ENCODE peak calls at places on chromosome 14, in six cellular contexts. P, X, O, U, M and Z are unnamed samples.

GRCh38 chr14:53399057-53399456 is 245.9 kb upstream of the DDHD1 start:
- DNase-seq in P (no peak), X (peak), O (no peak), U (peak), M (no peak), Z (no peak)

GRCh38 chr14:28294834-28295440 is 471.6 kb upstream of the FOXG1 start:
- DNase-seq in P (no peak), X (no peak), O (no peak), U (no peak), M (no peak), Z (no peak)

GRCh38 chr14:36585100-36585499 is 2.7 kb upstream of the NKX2-8 start:
- DNase-seq in P (no peak), X (no peak), O (no peak), U (no peak), M (no peak), Z (no peak)

GRCh38 chr14:22622220-22622619 is 21.9 kb downstream of the OR6J1 start:
- DNase-seq in P (no peak), X (no peak), O (no peak), U (peak), M (no peak), Z (no peak)

GRCh38 chr14:33404054-33404453 is 465.4 kb downstream of the NPAS3 start:
- DNase-seq in P (no peak), X (peak), O (no peak), U (peak), M (no peak), Z (no peak)

GRCh38 chr14:51593397-51593796 is 58.3 kb upstream of the FRMD6 start:
- DNase-seq in P (no peak), X (no peak), O (no peak), U (peak), M (no peak), Z (no peak)

GRCh38 chr14:23141706-23142467 is 22.8 kb upstream of the CEBPE start:
- DNase-seq in P (no peak), X (no peak), O (no peak), U (peak), M (peak), Z (peak)

GRCh38 chr14:47674546-47675238 is 713 bp downstream of the MDGA2 start:
- DNase-seq in P (peak), X (no peak), O (no peak), U (no peak), M (no peak), Z (peak)

GRCh38 chr14:100304825-100305445 is 1.3 kb downstream of the SLC25A29 start:
- DNase-seq in P (peak), X (no peak), O (no peak), U (no peak), M (peak), Z (no peak)

GRCh38 chr14:49888293-49888692 is 4.6 kb upstream of the ARF6 start:
- DNase-seq in P (no peak), X (no peak), O (no peak), U (no peak), M (no peak), Z (no peak)

GRCh38 chr14:33996450-33996849 is 45.6 kb upstream of the EGLN3 start:
- DNase-seq in P (no peak), X (no peak), O (no peak), U (no peak), M (no peak), Z (no peak)

GRCh38 chr14:73771848-73772705 is 57.9 kb upstream of the PNMA1 start:
- DNase-seq in P (no peak), X (no peak), O (peak), U (no peak), M (peak), Z (peak)

GRCh38 chr14:53716521-53716920 is 240.1 kb downstream of the BMP4 start:
- DNase-seq in P (no peak), X (no peak), O (no peak), U (no peak), M (no peak), Z (no peak)

GRCh38 chr14:95471526-95472304 is 44.7 kb downstream of the SYNE3 start:
- DNase-seq in P (peak), X (no peak), O (no peak), U (peak), M (no peak), Z (no peak)

GRCh38 chr14:53367631-53368030 is 214.5 kb upstream of the DDHD1 start:
- DNase-seq in P (no peak), X (peak), O (no peak), U (peak), M (no peak), Z (no peak)

GRCh38 chr14:32083315-32083624 is 6.2 kb downstream of the ARHGAP5 start:
- DNase-seq in P (no peak), X (no peak), O (no peak), U (no peak), M (no peak), Z (no peak)

GRCh38 chr14:49189381-49189780 is 396.8 kb downstream of the RPS29 start:
- DNase-seq in P (no peak), X (no peak), O (no peak), U (no peak), M (no peak), Z (no peak)

GRCh38 chr14:30657606-30658163 is 35.6 kb downstream of the SCFD1 start:
- DNase-seq in P (no peak), X (no peak), O (no peak), U (peak), M (no peak), Z (no peak)

GRCh38 chr14:100440207-100440631 is 117.1 kb downstream of the SLC25A47 start:
- DNase-seq in P (peak), X (no peak), O (no peak), U (peak), M (peak), Z (peak)

DNA sequence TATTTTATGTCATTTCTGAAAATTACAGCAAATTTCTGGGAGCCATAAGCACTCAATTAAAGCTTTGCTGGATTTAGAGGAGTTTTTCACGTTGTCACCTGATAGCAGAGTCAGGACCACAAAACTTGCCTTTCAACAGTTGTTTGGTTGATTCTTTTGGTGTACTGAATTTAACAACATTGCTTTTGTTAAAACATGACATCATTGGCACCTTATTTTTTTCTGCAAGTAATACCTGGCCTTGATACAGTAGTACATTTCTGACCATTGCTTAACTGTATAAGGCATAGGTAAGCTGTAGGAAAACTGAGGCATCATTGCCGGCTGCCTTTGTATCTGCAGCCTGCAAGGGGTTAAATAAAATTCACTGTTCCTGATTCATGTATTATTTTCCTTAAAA is 4.5 kb upstream of the BCL11B start:
- DNase-seq in P (no peak), X (no peak), O (no peak), U (no peak), M (no peak), Z (no peak)
- TF ChIP-seq CTCF in P (no peak), X (no peak), O (no peak), U (no peak), M (no peak), Z (no peak)

GRCh38 chr14:76267322-76268012 is 108.5 kb upstream of the ESRRB start:
- DNase-seq in P (peak), X (no peak), O (no peak), U (peak), M (peak), Z (no peak)
- TF ChIP-seq CTCF in P (no peak), X (peak), O (no peak), U (peak), M (peak), Z (no peak)

GRCh38 chr14:42112108-42112507 is 505.4 kb downstream of the LRFN5 start:
- DNase-seq in P (no peak), X (peak), O (no peak), U (peak), M (no peak), Z (no peak)
- TF ChIP-seq CTCF in P (no peak), X (no peak), O (no peak), U (no peak), M (no peak), Z (no peak)

GRCh38 chr14:63938198-63939005 is 85.6 kb downstream of the SYNE2 start:
- DNase-seq in P (no peak), X (no peak), O (no peak), U (no peak), M (no peak), Z (no peak)

GRCh38 chr14:63940387-63940786 is 87.6 kb downstream of the SYNE2 start:
- DNase-seq in P (no peak), X (no peak), O (no peak), U (no peak), M (no peak), Z (no peak)

GRCh38 chr14:63939006-63939270 is 86.1 kb downstream of the SYNE2 start:
- DNase-seq in P (no peak), X (no peak), O (no peak), U (no peak), M (no peak), Z (no peak)

GRCh38 chr14:63941023-63941422 is 88.2 kb downstream of the SYNE2 start:
- DNase-seq in P (no peak), X (no peak), O (no peak), U (no peak), M (no peak), Z (no peak)
- TF ChIP-seq CTCF in P (no peak), X (no peak), O (no peak), U (no peak), M (no peak), Z (no peak)

GRCh38 chr14:103391048-103391447 is 5.8 kb downstream of the MARK3 start:
- DNase-seq in P (no peak), X (peak), O (peak), U (peak), M (no peak), Z (no peak)
- TF ChIP-seq CTCF in P (peak), X (peak), O (peak), U (peak), M (peak), Z (peak)

DNA sequence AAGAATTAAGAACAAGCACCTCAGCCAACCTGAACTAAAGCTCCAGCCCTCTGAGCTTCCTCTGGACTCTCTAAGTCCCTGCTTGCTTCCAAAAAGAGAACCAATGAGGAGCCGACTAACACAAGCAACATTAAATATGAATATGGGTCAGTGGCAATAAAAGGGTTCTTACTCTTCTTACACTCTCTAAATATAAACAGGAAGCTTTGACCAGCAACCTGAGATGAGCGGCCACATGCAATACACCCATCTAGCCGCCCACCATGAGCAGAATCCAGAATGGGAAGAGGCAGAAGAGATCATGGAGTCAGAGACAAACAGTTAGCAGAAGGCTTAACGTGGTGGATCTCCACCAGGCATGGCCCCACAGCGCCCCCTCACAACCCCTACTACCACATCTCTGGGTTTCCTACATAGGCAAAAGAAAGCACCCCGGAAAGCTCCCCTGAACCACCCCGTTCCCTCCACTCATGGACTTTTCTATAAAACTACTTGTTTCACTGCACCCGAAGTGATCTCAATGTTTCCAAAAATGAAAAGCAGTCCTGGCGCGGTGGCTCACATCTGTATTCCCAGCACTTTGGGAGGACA is 59.4 kb downstream of the TTC7B start:
- DNase-seq in P (no peak), X (no peak), O (no peak), U (no peak), M (no peak), Z (no peak)
- TF ChIP-seq CTCF in P (no peak), X (no peak), O (no peak), U (no peak), M (no peak), Z (no peak)